ENCODE peak calls at places on chromosomes 12 and 14, in seven cellular contexts. One of them, this sample, is unnamed.

GRCh38 chr12:19031032-19031431 is 98.5 kb upstream of the PLEKHA5 start:
- DNase-seq in AG09309: peak; percentile 46
- DNase-seq in AG04450: no peak
- DNase-seq in left ventricle myocardium inferior: no peak
- DNase-seq in uterus: no peak
- DNase-seq in tibial artery: no peak
- DNase-seq in upper lobe of left lung: no peak
- DNase-seq in this sample: peak; percentile 93

GRCh38 chr12:49524660-49525324 is 14.0 kb upstream of the KCNH3 start:
- DNase-seq in AG09309: no peak
- DNase-seq in AG04450: no peak
- DNase-seq in left ventricle myocardium inferior: no peak
- DNase-seq in uterus: no peak
- DNase-seq in tibial artery: no peak
- DNase-seq in upper lobe of left lung: no peak
- DNase-seq in this sample: peak; percentile 22

GRCh38 chr14:88384653-88385205 is 728 bp upstream of the SPATA7 start:
- DNase-seq in AG09309: no peak
- DNase-seq in AG04450: no peak
- DNase-seq in left ventricle myocardium inferior: no peak
- DNase-seq in uterus: no peak
- DNase-seq in tibial artery: peak; percentile 25
- DNase-seq in upper lobe of left lung: no peak
- DNase-seq in this sample: peak; percentile 27

GRCh38 chr12:27822076-27822712 is 42.2 kb upstream of the MANSC4 start:
- DNase-seq in AG09309: peak; percentile 28
- DNase-seq in AG04450: peak; percentile 57
- DNase-seq in left ventricle myocardium inferior: no peak
- DNase-seq in uterus: no peak
- DNase-seq in tibial artery: no peak
- DNase-seq in upper lobe of left lung: no peak
- DNase-seq in this sample: peak; percentile 97

GRCh38 chr12:115752913-115753726 is 524.4 kb downstream of the MED13L start:
- DNase-seq in AG09309: peak; percentile 50
- DNase-seq in AG04450: peak; percentile 48
- DNase-seq in left ventricle myocardium inferior: no peak
- DNase-seq in uterus: peak; percentile 36
- DNase-seq in tibial artery: peak; percentile 22
- DNase-seq in upper lobe of left lung: no peak
- DNase-seq in this sample: peak; percentile 84

GRCh38 chr14:99872786-99873440 is 79.7 kb downstream of the EML1 start:
- DNase-seq in AG09309: no peak
- DNase-seq in AG04450: no peak
- DNase-seq in left ventricle myocardium inferior: no peak
- DNase-seq in uterus: no peak
- DNase-seq in tibial artery: no peak
- DNase-seq in upper lobe of left lung: no peak
- DNase-seq in this sample: no peak

GRCh38 chr12:101653030-101653429 is 44.4 kb upstream of the CHPT1 start:
- DNase-seq in AG09309: no peak
- DNase-seq in AG04450: no peak
- DNase-seq in left ventricle myocardium inferior: no peak
- DNase-seq in uterus: no peak
- DNase-seq in tibial artery: no peak
- DNase-seq in upper lobe of left lung: no peak
- DNase-seq in this sample: no peak

GRCh38 chr14:100737526-100737925 is 10.8 kb downstream of the DLK1 start:
- DNase-seq in AG09309: no peak
- DNase-seq in AG04450: no peak
- DNase-seq in left ventricle myocardium inferior: no peak
- DNase-seq in uterus: peak; percentile 1
- DNase-seq in tibial artery: no peak
- DNase-seq in upper lobe of left lung: no peak
- DNase-seq in this sample: no peak

GRCh38 chr14:75249251-75249957 is 29.2 kb upstream of the FOS start:
- DNase-seq in AG09309: no peak
- DNase-seq in AG04450: no peak
- DNase-seq in left ventricle myocardium inferior: no peak
- DNase-seq in uterus: no peak
- DNase-seq in tibial artery: no peak
- DNase-seq in upper lobe of left lung: no peak
- DNase-seq in this sample: no peak

GRCh38 chr14:25431211-25432076 is 381.5 kb upstream of the STXBP6 start:
- DNase-seq in AG09309: no peak
- DNase-seq in AG04450: no peak
- DNase-seq in left ventricle myocardium inferior: no peak
- DNase-seq in uterus: no peak
- DNase-seq in tibial artery: no peak
- DNase-seq in upper lobe of left lung: no peak
- DNase-seq in this sample: peak; percentile 6
- TF ChIP-seq CTCF in AG09309: peak; percentile 2
- TF ChIP-seq CTCF in AG04450: no peak
- TF ChIP-seq CTCF in left ventricle myocardium inferior: no peak
- TF ChIP-seq CTCF in uterus: no peak
- TF ChIP-seq CTCF in tibial artery: no peak
- TF ChIP-seq CTCF in upper lobe of left lung: no peak
- TF ChIP-seq CTCF in this sample: no peak

GRCh38 chr12:109932878-109933503 is 32.9 kb downstream of the TCHP start:
- DNase-seq in AG09309: no peak
- DNase-seq in AG04450: no peak
- DNase-seq in left ventricle myocardium inferior: peak; percentile 80
- DNase-seq in uterus: peak; percentile 32
- DNase-seq in tibial artery: no peak
- DNase-seq in upper lobe of left lung: no peak
- DNase-seq in this sample: peak; percentile 46
- TF ChIP-seq CTCF in AG09309: no peak
- TF ChIP-seq CTCF in AG04450: no peak
- TF ChIP-seq CTCF in left ventricle myocardium inferior: no peak
- TF ChIP-seq CTCF in uterus: no peak
- TF ChIP-seq CTCF in tibial artery: no peak
- TF ChIP-seq CTCF in upper lobe of left lung: no peak
- TF ChIP-seq CTCF in this sample: no peak

GRCh38 chr14:22180045-22180444 is 409.0 kb downstream of the DAD1 start:
- DNase-seq in AG09309: no peak
- DNase-seq in AG04450: no peak
- DNase-seq in left ventricle myocardium inferior: no peak
- DNase-seq in uterus: no peak
- DNase-seq in tibial artery: no peak
- DNase-seq in upper lobe of left lung: no peak
- DNase-seq in this sample: no peak
- TF ChIP-seq CTCF in AG09309: no peak
- TF ChIP-seq CTCF in AG04450: no peak
- TF ChIP-seq CTCF in left ventricle myocardium inferior: no peak
- TF ChIP-seq CTCF in uterus: no peak
- TF ChIP-seq CTCF in tibial artery: no peak
- TF ChIP-seq CTCF in upper lobe of left lung: no peak
- TF ChIP-seq CTCF in this sample: no peak

DNA sequence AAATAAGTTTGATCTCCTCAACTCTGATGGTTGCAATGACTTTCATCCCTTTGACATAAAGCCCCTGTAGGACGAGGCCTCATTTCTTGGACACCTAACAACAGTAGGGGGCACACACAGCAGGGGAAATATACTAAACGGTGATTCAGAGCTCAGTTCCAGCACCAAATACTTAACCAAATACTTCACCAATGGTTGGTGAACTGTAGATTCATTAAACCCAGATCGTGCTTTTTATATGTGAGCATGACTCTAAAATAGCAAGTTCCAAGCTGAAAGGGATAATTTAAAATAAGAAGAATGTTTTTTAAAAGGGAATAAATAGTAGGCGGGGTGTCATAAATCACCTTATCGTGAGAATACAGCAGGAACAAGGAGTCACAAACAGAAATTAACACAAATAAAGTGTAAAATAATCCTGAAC is 53.2 kb downstream of the ATG2B start:
- DNase-seq in AG09309: no peak
- DNase-seq in AG04450: no peak
- DNase-seq in left ventricle myocardium inferior: no peak
- DNase-seq in uterus: no peak
- DNase-seq in tibial artery: no peak
- DNase-seq in upper lobe of left lung: no peak
- DNase-seq in this sample: peak; percentile 4
- TF ChIP-seq CTCF in AG09309: no peak
- TF ChIP-seq CTCF in AG04450: peak; percentile 29
- TF ChIP-seq CTCF in left ventricle myocardium inferior: no peak
- TF ChIP-seq CTCF in uterus: no peak
- TF ChIP-seq CTCF in tibial artery: no peak
- TF ChIP-seq CTCF in upper lobe of left lung: no peak
- TF ChIP-seq CTCF in this sample: no peak

GRCh38 chr14:64095620-64096019 is 198.6 kb downstream of the ESR2 start:
- DNase-seq in AG09309: no peak
- DNase-seq in AG04450: no peak
- DNase-seq in left ventricle myocardium inferior: no peak
- DNase-seq in uterus: no peak
- DNase-seq in tibial artery: no peak
- DNase-seq in upper lobe of left lung: no peak
- DNase-seq in this sample: peak; percentile 51
- TF ChIP-seq CTCF in AG09309: no peak
- TF ChIP-seq CTCF in AG04450: no peak
- TF ChIP-seq CTCF in left ventricle myocardium inferior: no peak
- TF ChIP-seq CTCF in uterus: no peak
- TF ChIP-seq CTCF in tibial artery: no peak
- TF ChIP-seq CTCF in upper lobe of left lung: no peak
- TF ChIP-seq CTCF in this sample: no peak

DNA sequence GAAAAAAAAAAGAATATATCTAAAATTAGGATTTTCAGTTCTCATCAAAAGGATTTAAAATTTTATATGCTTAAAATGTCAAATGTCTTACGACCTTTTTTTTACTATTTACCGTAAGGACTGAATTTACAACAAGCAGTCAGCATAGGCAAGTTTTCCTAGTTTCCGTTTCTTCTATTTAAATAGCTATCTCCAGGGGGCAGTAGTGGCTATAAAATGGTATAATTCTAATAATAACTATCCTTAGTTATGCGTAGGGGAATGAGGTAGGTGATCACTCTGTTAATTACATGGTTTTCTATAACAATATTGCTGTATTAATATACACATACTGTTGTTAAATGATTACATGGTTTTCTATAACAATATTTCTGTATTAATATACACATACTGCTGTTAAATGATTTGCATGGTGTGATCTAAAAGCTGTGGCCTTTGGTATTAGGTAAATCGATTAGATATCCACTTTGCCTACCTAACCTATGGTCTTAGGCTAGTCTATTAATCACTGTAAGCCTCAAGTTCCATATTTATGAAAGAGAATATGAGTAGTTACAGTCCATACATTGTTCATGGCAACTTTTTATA is 217.7 kb upstream of the PDZRN4 start:
- DNase-seq in AG09309: no peak
- DNase-seq in AG04450: no peak
- DNase-seq in left ventricle myocardium inferior: no peak
- DNase-seq in uterus: no peak
- DNase-seq in tibial artery: no peak
- DNase-seq in upper lobe of left lung: no peak
- DNase-seq in this sample: no peak
- TF ChIP-seq CTCF in AG09309: no peak
- TF ChIP-seq CTCF in AG04450: no peak
- TF ChIP-seq CTCF in left ventricle myocardium inferior: no peak
- TF ChIP-seq CTCF in uterus: no peak
- TF ChIP-seq CTCF in tibial artery: no peak
- TF ChIP-seq CTCF in upper lobe of left lung: no peak
- TF ChIP-seq CTCF in this sample: no peak

DNA sequence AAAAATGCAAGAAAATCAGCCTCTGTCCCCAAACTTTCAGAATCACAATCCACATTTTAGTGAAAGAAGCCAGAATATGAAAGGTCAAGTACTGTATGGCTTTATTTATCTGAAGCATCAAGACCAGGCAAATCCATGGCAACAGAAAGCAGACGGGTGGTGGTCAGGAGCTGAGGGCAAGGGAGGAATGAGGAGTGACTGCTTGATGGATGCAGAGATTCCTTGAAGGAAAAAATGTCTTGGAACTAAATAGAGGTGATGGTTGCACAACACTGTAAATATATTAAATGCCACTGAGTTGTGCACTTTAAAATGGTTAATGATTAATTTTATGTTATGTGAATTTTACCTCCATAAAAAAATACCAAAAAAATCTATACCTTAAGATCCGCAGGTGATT is 165.1 kb downstream of the GXYLT1 start:
- DNase-seq in AG09309: no peak
- DNase-seq in AG04450: no peak
- DNase-seq in left ventricle myocardium inferior: no peak
- DNase-seq in uterus: no peak
- DNase-seq in tibial artery: no peak
- DNase-seq in upper lobe of left lung: no peak
- DNase-seq in this sample: no peak
- TF ChIP-seq CTCF in AG09309: no peak
- TF ChIP-seq CTCF in AG04450: no peak
- TF ChIP-seq CTCF in left ventricle myocardium inferior: no peak
- TF ChIP-seq CTCF in uterus: no peak
- TF ChIP-seq CTCF in tibial artery: no peak
- TF ChIP-seq CTCF in upper lobe of left lung: no peak
- TF ChIP-seq CTCF in this sample: no peak

DNA sequence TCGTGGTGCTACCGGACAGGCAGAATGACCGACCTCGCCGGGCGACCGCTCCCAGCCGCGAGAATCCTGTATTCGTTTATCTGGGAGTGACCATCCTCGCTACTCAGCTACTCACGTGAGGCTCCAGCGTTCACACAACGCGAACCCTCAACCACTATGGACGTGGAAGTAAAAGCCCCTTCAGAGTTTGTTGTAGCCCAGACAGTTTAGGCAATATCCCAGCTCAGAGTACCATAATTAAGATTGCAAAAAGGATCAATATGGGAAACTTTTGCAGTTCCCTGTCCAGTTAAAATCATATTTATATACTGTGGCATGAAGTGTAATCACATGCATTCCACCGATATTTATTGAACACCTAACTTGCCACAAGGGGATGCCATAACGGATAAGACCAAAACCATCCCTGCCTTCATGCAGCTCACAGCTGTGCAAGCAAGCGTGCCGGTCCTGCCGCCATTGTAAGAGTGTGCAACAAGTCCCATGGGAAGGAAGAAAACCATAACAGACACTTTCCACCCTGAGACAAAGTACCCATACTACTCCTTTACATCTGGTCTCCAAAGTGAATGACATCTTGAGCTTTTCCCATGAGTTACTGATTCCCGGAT is 938 bp upstream of the MAX start:
- DNase-seq in AG09309: no peak
- DNase-seq in AG04450: no peak
- DNase-seq in left ventricle myocardium inferior: no peak
- DNase-seq in uterus: no peak
- DNase-seq in tibial artery: no peak
- DNase-seq in upper lobe of left lung: no peak
- DNase-seq in this sample: peak; percentile 41
- TF ChIP-seq CTCF in AG09309: peak; percentile 20
- TF ChIP-seq CTCF in AG04450: peak; percentile 15
- TF ChIP-seq CTCF in left ventricle myocardium inferior: no peak
- TF ChIP-seq CTCF in uterus: no peak
- TF ChIP-seq CTCF in tibial artery: no peak
- TF ChIP-seq CTCF in upper lobe of left lung: no peak
- TF ChIP-seq CTCF in this sample: no peak

This sample was measured in cardiac fibroblast.